ENCODE peak calls at places on chromosomes 12 and 14, in five cellular contexts. S, L, G, K and M are unnamed samples. For H3K9me3 and H3K27me3, the result is how much of the 10 kb centered on the place peaks cover.

GRCh38 chr12:124347805-124348658 is 53.1 kb downstream of the RFLNA start:
- DNase-seq in K (no peak), S (no peak), G (no peak), L (no peak), M (no peak)

GRCh38 chr12:42804928-42805327 is 215.4 kb upstream of the PRICKLE1 start:
- DNase-seq in L (no peak), K (no peak), G (no peak), S (no peak), M (no peak)

GRCh38 chr12:54443446-54443845 is 24.4 kb upstream of the ITGA5 start:
- DNase-seq in K (no peak), S (no peak), G (no peak), L (no peak), M (no peak)

GRCh38 chr14:37598085-37598972 is 2.9 kb downstream of the TTC6 start:
- DNase-seq in L (peak), G (no peak), S (no peak), K (peak), M (no peak)

GRCh38 chr12:113912761-113913295 is 53.3 kb downstream of the RBM19 start:
- DNase-seq in L (peak), G (no peak), K (peak), S (peak), M (peak)

GRCh38 chr12:42957136-42957535 is 367.6 kb upstream of the PRICKLE1 start:
- DNase-seq in K (no peak), S (no peak), G (no peak), L (no peak), M (no peak)

GRCh38 chr12:42481368-42481767 is 108.2 kb downstream of the PRICKLE1 start:
- DNase-seq in S (no peak), K (no peak), L (no peak), G (no peak), M (no peak)

GRCh38 chr14:32950584-32950983 is 11.9 kb downstream of the NPAS3 start:
- DNase-seq in L (no peak), K (no peak), S (no peak), G (no peak), M (no peak)

GRCh38 chr14:104436047-104436531 is 143.5 kb upstream of the C14orf180 start:
- DNase-seq in L (peak), K (peak), S (peak), G (peak), M (peak)

GRCh38 chr12:82818276-82819035 is 131.8 kb downstream of the TMTC2 start:
- DNase-seq in G (no peak), S (no peak), K (no peak), L (no peak), M (no peak)

GRCh38 chr12:39616666-39617065 is 2.9 kb downstream of the ABCD2 start:
- DNase-seq in S (no peak), L (no peak), G (no peak), K (no peak), M (no peak)

GRCh38 chr12:31118831-31119530 is 45.3 kb downstream of the DDX11 start:
- DNase-seq in G (no peak), K (peak), S (no peak), L (peak), M (peak)

GRCh38 chr14:21039585-21040369 is 2.4 kb upstream of the RNASE7 start:
- DNase-seq in S (peak), K (peak), L (peak), G (peak), M (peak)

GRCh38 chr12:54051916-54052744 is 1.5 kb upstream of the HOXC4 start:
- DNase-seq in G (no peak), S (no peak), K (peak), L (no peak), M (no peak)

GRCh38 chr12:97960741-97961608 is 498.4 kb downstream of the RMST start:
- DNase-seq in S (peak), G (no peak), L (peak), K (peak), M (peak)

GRCh38 chr12:65742481-65742971 is 81.8 kb upstream of the HMGA2 start:
- DNase-seq in K (peak), G (no peak), L (no peak), S (no peak), M (peak)

GRCh38 chr14:38065101-38065762 is 142.5 kb upstream of the SSTR1 start:
- DNase-seq in K (no peak), S (no peak), L (no peak), G (no peak), M (no peak)

GRCh38 chr12:75672212-75672611 is 160.8 kb upstream of the KRR1 start:
- DNase-seq in K (no peak), G (no peak), S (no peak), L (no peak), M (peak)

GRCh38 chr14:68789002-68789797 is 3.7 kb downstream of the ZFP36L1 start:
- DNase-seq in L (peak), K (peak), G (peak), S (peak), M (peak)

GRCh38 chr12:50961708-50962107 is 9.4 kb downstream of the HIGD1C start:
- DNase-seq in S (no peak), L (no peak), K (no peak), G (no peak), M (no peak)

GRCh38 chr14:33357225-33358010 is 418.7 kb downstream of the NPAS3 start:
- DNase-seq in K (peak), L (peak), S (no peak), G (no peak), M (peak)

GRCh38 chr12:6312529-6313325 is 2.2 kb downstream of the PLEKHG6 start:
- DNase-seq in K (peak), G (peak), S (no peak), L (peak), M (peak)

GRCh38 chr12:95265765-95266164 is 48.2 kb downstream of the VEZT start:
- DNase-seq in G (no peak), K (no peak), L (no peak), S (no peak), M (no peak)

GRCh38 chr14:32417956-32418552 is 89.0 kb downstream of the AKAP6 start:
- DNase-seq in G (no peak), S (no peak), K (peak), L (peak), M (peak)

GRCh38 chr14:56501909-56502530 is 77.6 kb upstream of the TMEM260 start:
- DNase-seq in K (no peak), G (no peak), S (no peak), L (no peak), M (peak)

GRCh38 chr12:110741795-110742717 is 635 bp downstream of the PPP1CC start:
- DNase-seq in K (peak), L (peak), S (peak), G (peak), M (peak)

GRCh38 chr14:68446243-68447040 is 346.4 kb downstream of the ZFP36L1 start:
- DNase-seq in G (no peak), S (no peak), L (no peak), K (no peak), M (no peak)

GRCh38 chr14:63045612-63046320 is 508 bp upstream of the KCNH5 start:
- DNase-seq in G (no peak), L (no peak), S (no peak), K (peak), M (no peak)

GRCh38 chr14:74326369-74327152 is 21.7 kb upstream of the VRTN start:
- DNase-seq in K (peak), L (no peak), G (no peak), S (no peak), M (peak)

GRCh38 chr12:47867496-47867941 is 37.3 kb downstream of the VDR start:
- DNase-seq in K (peak), G (no peak), L (no peak), S (no peak), M (peak)

GRCh38 chr12:63066782-63067181 is 84.2 kb downstream of the AVPR1A start:
- DNase-seq in S (no peak), G (no peak), K (no peak), L (no peak), M (no peak)

GRCh38 chr12:29759950-29760349 is 23.8 kb downstream of the TMTC1 start:
- DNase-seq in S (no peak), K (no peak), G (no peak), L (no peak), M (no peak)

GRCh38 chr14:81435578-81436295 is 35.6 kb upstream of the STON2 start:
- DNase-seq in K (peak), S (no peak), L (peak), G (peak), M (peak)

GRCh38 chr12:70334742-70335141 is 31.3 kb upstream of the KCNMB4 start:
- DNase-seq in L (no peak), K (no peak), S (no peak), G (no peak), M (no peak)

GRCh38 chr14:30874120-30874998 is at the start of gene COCH:
- DNase-seq in S (no peak), L (peak), K (peak), G (no peak), M (no peak)

GRCh38 chr12:21336656-21337055 is 1.9 kb upstream of the SLCO1A2 start:
- DNase-seq in K (no peak), L (no peak), G (no peak), S (no peak), M (peak)

GRCh38 chr12:21334771-21335325 is at the start of gene SLCO1A2:
- DNase-seq in K (no peak), L (no peak), G (no peak), S (no peak), M (no peak)

GRCh38 chr12:21328578-21328977 is 6.1 kb downstream of the SLCO1A2 start:
- DNase-seq in S (no peak), L (no peak), K (no peak), G (no peak), M (no peak)

GRCh38 chr12:21334100-21334499 is 617 bp downstream of the SLCO1A2 start:
- DNase-seq in K (no peak), S (no peak), G (no peak), L (no peak), M (no peak)

DNA sequence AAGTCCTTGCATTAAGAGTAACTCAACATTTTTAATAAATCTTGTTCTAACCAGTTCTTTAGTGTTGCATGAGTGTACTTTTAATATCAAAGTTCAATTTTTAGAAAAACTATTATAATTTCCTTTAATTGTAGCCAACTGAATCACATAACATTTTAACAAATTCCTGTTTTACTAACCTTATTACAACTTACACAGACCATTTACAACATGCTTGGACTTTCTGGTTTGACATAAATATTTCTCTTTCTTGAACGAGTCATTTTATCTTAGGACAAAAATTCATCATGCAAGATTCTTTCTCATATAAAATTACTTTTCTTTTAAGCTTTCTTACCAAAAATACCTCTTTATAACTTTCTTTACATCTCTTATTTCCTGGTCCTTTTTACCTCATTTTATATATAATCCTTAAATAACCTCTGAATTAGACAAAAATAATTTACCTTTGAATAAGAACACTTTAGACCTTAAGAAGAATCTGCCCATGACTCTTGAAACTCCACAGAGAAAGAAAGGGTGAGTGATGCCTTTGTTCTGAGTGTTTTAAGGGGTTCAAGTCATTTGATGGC is 3.9 kb downstream of the SLCO1A2 start:
- DNase-seq in L (no peak), S (no peak), K (no peak), G (no peak), M (no peak)
- H3K9me3 ChIP-seq in L (under half), S (under half), K (under half), G (under half), M (under half)

GRCh38 chr12:121793836-121794531 is 496 bp upstream of the RHOF start:
- DNase-seq in G (peak), K (peak), L (peak), S (peak), M (no peak)

GRCh38 chr12:121794532-121795028 is 1.1 kb upstream of the RHOF start:
- DNase-seq in G (peak), S (no peak), K (no peak), L (no peak), M (no peak)

GRCh38 chr12:121791671-121792496 is 1.6 kb downstream of the RHOF start:
- DNase-seq in K (peak), G (no peak), L (peak), S (no peak), M (no peak)

GRCh38 chr12:121792607-121793500 is 634 bp downstream of the RHOF start:
- DNase-seq in K (peak), G (no peak), S (no peak), L (peak), M (no peak)

DNA sequence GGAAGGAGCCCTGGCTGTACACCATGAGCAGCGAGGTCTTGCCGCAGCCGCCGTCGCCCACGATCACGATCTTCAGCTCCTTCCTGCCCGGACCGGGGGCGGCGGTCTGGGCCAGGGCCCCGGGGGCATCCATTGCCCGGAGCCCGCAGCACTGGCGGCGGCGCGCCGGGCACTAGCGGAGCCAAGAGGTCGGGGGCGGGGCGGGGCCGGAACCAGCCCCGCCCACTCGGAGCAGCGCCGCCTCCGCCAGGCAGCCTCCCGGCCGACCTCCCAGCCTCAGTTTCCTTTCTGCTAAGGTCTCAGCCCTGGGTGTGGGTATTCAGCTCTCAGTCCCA is at the start of gene RHOF:
- DNase-seq in K (peak), S (no peak), G (no peak), L (peak), M (no peak)
- H3K27ac ChIP-seq in K (peak), S (peak), G (peak), L (peak), M (no peak)

DNA sequence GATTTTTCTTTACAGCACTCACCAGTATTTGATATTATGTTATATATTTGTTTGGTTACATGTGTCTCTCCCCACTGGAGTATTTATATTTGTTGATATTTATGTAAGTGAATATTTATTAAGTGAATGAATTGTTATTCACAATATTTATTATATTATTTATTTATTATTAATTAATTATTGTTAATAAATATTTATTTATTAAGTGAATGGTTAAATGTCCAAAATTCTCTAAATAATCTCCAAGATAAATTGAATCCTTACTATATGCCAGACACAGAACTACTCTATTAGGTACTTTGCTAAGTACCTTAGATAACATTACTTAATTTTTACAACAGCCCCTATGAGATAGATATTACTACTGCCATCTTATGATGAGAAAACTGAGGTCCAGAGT is 10.2 kb upstream of the CRY1 start:
- DNase-seq in G (no peak), K (no peak), S (no peak), L (no peak), M (no peak)
- H3K27me3 ChIP-seq in G (under half), K (under half), S (under half), L (under half), M (under half)

GRCh38 chr14:99571303-99571986 is 32.6 kb downstream of the CCDC85C start:
- DNase-seq in K (no peak), G (peak), L (peak), S (no peak), M (peak)
- H3K9me3 ChIP-seq in K (under half), G (under half), L (under half), S (under half), M (under half)

GRCh38 chr12:57727758-57728395 is 10.7 kb downstream of the AGAP2 start:
- DNase-seq in S (no peak), G (no peak), K (no peak), L (no peak), M (peak)

GRCh38 chr12:57724936-57725740 is 13.4 kb downstream of the AGAP2 start:
- DNase-seq in S (no peak), K (peak), L (no peak), G (no peak), M (peak)

GRCh38 chr12:57726884-57727757 is 11.4 kb downstream of the AGAP2 start:
- DNase-seq in L (peak), G (no peak), K (peak), S (no peak), M (peak)

GRCh38 chr12:57725851-57726150 is 12.7 kb downstream of the AGAP2 start:
- DNase-seq in G (no peak), L (no peak), S (no peak), K (no peak), M (no peak)

DNA sequence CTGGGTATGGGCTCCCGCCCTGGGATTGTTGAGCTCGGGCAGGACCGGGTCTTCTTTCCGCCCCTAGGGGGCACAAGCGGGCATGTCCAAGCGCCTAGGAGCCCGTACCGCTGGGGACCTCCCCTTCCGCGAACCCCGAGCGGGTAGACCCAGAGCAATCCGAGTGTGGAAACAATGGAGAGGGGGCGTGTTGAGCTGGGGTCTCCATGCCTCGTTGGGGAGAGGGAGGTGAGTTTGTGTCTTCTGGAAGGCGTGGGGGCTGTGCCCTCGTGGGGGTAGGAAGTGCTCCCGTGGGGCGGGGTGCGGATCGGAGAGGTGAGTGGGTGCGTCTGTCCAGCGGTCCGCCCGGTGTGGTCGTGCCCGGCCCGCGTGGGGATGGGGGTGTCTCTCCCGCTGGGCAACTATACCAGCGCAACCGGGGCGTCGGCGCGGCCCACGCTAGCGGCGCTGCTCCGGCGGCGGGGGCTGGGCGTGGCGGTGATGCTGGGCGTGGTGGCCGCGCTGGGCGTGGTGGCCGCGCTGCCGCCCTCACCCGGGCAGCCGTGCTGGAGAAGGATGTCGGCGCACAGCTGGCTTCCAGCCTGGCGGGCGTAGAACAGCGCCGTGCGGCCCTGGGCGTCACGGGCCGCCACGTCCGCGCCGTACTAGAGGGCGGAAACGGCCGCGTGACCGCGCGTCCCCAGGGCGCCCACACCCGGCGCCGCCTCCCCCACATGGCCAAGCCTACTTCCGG is 12.2 kb downstream of the AGAP2 start:
- DNase-seq in L (peak), K (peak), G (peak), S (no peak), M (peak)
- H3K27ac ChIP-seq in L (peak), K (no peak), G (peak), S (peak), M (peak)

DNA sequence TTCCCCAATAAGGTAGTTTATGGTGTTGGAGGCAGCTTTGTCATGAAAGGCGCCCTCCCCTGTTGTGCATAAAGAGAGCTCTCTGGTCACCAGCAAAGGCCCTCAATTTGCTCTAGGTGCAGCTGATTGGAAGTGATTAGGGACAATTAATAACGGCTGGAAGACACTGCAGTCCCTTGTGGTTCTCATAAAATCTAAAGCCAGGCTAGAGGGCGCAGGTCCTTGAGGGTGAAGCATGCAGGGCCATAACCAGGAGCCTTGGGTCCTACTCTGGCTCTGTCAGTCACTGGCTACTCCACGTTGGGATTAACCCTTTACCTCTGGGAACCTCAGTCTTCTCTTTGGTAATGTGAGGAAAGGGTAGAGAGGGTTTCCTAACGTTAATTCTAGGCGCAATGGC is 1.9 kb downstream of the DAAM1 start:
- DNase-seq in K (peak), S (no peak), G (no peak), L (no peak), M (peak)
- H3K27me3 ChIP-seq in K (under half), S (under half), G (under half), L (under half), M (under half)

DNA sequence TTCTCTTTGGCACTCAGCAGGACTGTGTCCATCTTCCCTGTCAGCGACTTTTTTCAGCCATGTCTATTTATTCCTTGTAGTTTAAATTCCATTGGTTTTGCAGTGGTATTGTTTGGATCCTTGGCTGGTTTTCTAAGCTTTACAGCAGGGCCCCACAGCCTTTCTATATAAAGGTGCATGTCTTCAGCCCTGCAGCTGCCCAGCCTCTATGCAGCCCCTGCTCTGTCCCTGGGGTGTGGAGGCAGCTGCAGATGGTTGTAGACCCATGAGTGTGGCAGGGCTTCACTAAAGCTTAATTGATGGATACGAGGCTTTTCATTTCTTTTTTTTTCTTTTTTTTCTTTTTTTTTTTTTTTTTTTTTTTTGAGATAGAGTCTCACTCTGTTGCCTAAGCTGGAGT is 29.7 kb downstream of the SFSWAP start:
- DNase-seq in G (no peak), S (no peak), K (no peak), L (no peak), M (no peak)
- H3K9me3 ChIP-seq in G (under half), S (under half), K (under half), L (under half), M (under half)

GRCh38 chr12:123171967-123172366 is 21.1 kb upstream of the PITPNM2 start:
- DNase-seq in K (no peak), G (no peak), L (no peak), S (no peak), M (no peak)
- H3K27ac ChIP-seq in K (no peak), G (no peak), L (no peak), S (no peak), M (no peak)